ENCODE peak calls at places on chromosomes 5 and 9, in four cellular contexts. E is GM23248; Y is CD8-positive, alpha-beta T cell; R is left ventricle myocardium inferior. F is an unnamed sample.

GRCh38 chr9:112051812-112052211 is 123.3 kb downstream of the SUSD1 start:
- DNase-seq in Y (no peak), R (no peak), E (peak), F (no peak)

GRCh38 chr5:67095346-67095871 is 101.2 kb downstream of the CD180 start:
- DNase-seq in Y (no peak), E (peak), R (peak), F (no peak)

GRCh38 chr9:109715340-109715739 is 64.7 kb upstream of the PALM2AKAP2 start:
- DNase-seq in Y (no peak), R (no peak), E (no peak), F (no peak)

GRCh38 chr9:93651521-93651950 is 75.2 kb downstream of the PHF2 start:
- DNase-seq in R (peak), Y (no peak), E (no peak), F (no peak)

GRCh38 chr5:79464695-79465332 is 49.1 kb downstream of the HOMER1 start:
- DNase-seq in R (no peak), E (peak), Y (no peak), F (no peak)

GRCh38 chr5:93513298-93513697 is 67.7 kb downstream of the NR2F1-AS1 start:
- DNase-seq in E (no peak), Y (no peak), R (no peak), F (no peak)

GRCh38 chr5:82353522-82353921 is 75.4 kb upstream of the RPS23 start:
- DNase-seq in Y (no peak), E (no peak), R (no peak), F (no peak)

GRCh38 chr9:103660830-103661229 is 433.3 kb upstream of the SMC2 start:
- DNase-seq in Y (no peak), E (no peak), R (no peak), F (no peak)

GRCh38 chr9:4666042-4666699 is at the start of gene SPATA6L:
- DNase-seq in R (peak), Y (peak), E (peak), F (no peak)

GRCh38 chr9:20898885-20899554 is 132.4 kb downstream of the HACD4 start:
- DNase-seq in E (peak), Y (no peak), R (no peak), F (peak)

GRCh38 chr9:132560604-132561304 is 21.7 kb upstream of the BARHL1 start:
- DNase-seq in R (no peak), Y (no peak), E (no peak), F (no peak)

GRCh38 chr5:52481216-52481615 is 306.5 kb upstream of the ITGA1 start:
- DNase-seq in E (peak), R (no peak), Y (no peak), F (peak)

GRCh38 chr9:137313326-137313920 is 11.4 kb upstream of the NRARP start:
- DNase-seq in Y (no peak), R (peak), E (no peak), F (no peak)

GRCh38 chr9:137316012-137316981 is 14.2 kb upstream of the NRARP start:
- DNase-seq in E (peak), R (peak), Y (no peak), F (no peak)

GRCh38 chr9:137313956-137314560 is 12.0 kb upstream of the NRARP start:
- DNase-seq in R (peak), Y (no peak), E (no peak), F (no peak)

GRCh38 chr9:137315581-137316011 is 13.5 kb upstream of the NRARP start:
- DNase-seq in R (no peak), E (no peak), Y (no peak), F (no peak)

GRCh38 chr9:137314561-137315560 is 12.8 kb upstream of the NRARP start:
- DNase-seq in E (no peak), Y (no peak), R (peak), F (no peak)
- H3K27ac ChIP-seq in E (no peak), Y (no peak), R (peak), F (no peak)

DNA sequence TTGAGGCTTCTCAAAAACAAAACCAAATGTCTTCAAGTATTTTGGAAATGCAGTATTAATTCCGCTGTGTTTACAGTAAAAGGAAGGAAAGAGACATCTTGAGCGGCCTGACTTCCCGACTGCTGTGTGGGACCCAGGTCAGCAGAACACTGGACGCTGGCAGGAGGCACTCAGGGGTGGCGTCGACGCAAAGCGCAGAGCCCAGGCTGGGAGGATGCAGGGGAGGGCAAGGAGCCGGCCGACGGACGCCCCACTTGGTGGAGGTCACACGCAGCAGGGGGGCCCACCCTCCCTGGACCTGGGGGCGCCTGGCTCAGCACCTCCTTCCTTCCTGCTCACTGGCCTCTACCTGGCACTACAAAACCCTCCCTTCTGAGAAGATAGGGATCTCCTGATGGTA is 19.7 kb downstream of the SLC12A7 start:
- DNase-seq in R (no peak), E (no peak), Y (no peak), F (no peak)
- H3K27ac ChIP-seq in R (peak), E (no peak), Y (no peak), F (no peak)

GRCh38 chr5:156582193-156582598 is 255.2 kb downstream of the SGCD start:
- DNase-seq in R (no peak), E (no peak), Y (no peak), F (no peak)
- H3K27ac ChIP-seq in R (peak), E (no peak), Y (no peak), F (no peak)

GRCh38 chr5:147411612-147412310 is 98.1 kb downstream of the DPYSL3 start:
- DNase-seq in E (no peak), Y (no peak), R (no peak), F (no peak)
- H3K27ac ChIP-seq in E (no peak), Y (no peak), R (peak), F (no peak)

GRCh38 chr5:139181835-139182452 is 16.2 kb downstream of the SIL1 start:
- DNase-seq in R (no peak), E (peak), Y (no peak), F (peak)
- H3K27ac ChIP-seq in R (no peak), E (peak), Y (no peak), F (no peak)

GRCh38 chr9:83340451-83340850 is 197.8 kb downstream of the FRMD3 start:
- DNase-seq in E (no peak), Y (no peak), R (no peak), F (no peak)

GRCh38 chr9:83334320-83334719 is 203.9 kb downstream of the FRMD3 start:
- DNase-seq in E (peak), R (peak), Y (peak), F (peak)

GRCh38 chr9:83339435-83339834 is 198.8 kb downstream of the FRMD3 start:
- DNase-seq in Y (no peak), R (no peak), E (peak), F (no peak)

GRCh38 chr9:83336696-83337095 is 201.5 kb downstream of the FRMD3 start:
- DNase-seq in Y (no peak), R (no peak), E (no peak), F (no peak)
- H3K27ac ChIP-seq in Y (no peak), R (peak), E (no peak), F (no peak)

F was measured in epithelial cell of prostate.